ENCODE peak calls at places on chromosomes 16 and 17, in nine cellular contexts. One of them, this sample, is unnamed.

GRCh38 chr16:20321671-20322070 is 5.6 kb downstream of the GP2 start:
- DNase-seq in neural crest cell: no peak
- DNase-seq in pancreas: peak
- DNase-seq in kidney tubule cell: no peak
- DNase-seq in NCI-H748 treated with DMSO at 0.1 percent for 48 hours: no peak
- DNase-seq in skeletal muscle cell: no peak
- DNase-seq in DMS153: no peak
- DNase-seq in GM23248: no peak
- DNase-seq in stimulated activated CD8-positive, alpha-beta memory T cell treated with anti-CD3 and anti-CD28 coated beads, Interleukin-4, amount 100 ng/mL, for 4 hours: no peak
- DNase-seq in this sample: no peak

GRCh38 chr17:65604070-65604469 is 42.6 kb upstream of the AXIN2 start:
- DNase-seq in neural crest cell: no peak
- DNase-seq in pancreas: no peak
- DNase-seq in kidney tubule cell: peak
- DNase-seq in NCI-H748 treated with DMSO at 0.1 percent for 48 hours: no peak
- DNase-seq in skeletal muscle cell: no peak
- DNase-seq in DMS153: no peak
- DNase-seq in GM23248: no peak
- DNase-seq in stimulated activated CD8-positive, alpha-beta memory T cell treated with anti-CD3 and anti-CD28 coated beads, Interleukin-4, amount 100 ng/mL, for 4 hours: no peak
- DNase-seq in this sample: no peak

GRCh38 chr17:56172517-56172982 is 19.3 kb downstream of the ANKFN1 start:
- DNase-seq in neural crest cell: no peak
- DNase-seq in pancreas: no peak
- DNase-seq in kidney tubule cell: no peak
- DNase-seq in NCI-H748 treated with DMSO at 0.1 percent for 48 hours: no peak
- DNase-seq in skeletal muscle cell: no peak
- DNase-seq in DMS153: peak
- DNase-seq in GM23248: peak
- DNase-seq in stimulated activated CD8-positive, alpha-beta memory T cell treated with anti-CD3 and anti-CD28 coated beads, Interleukin-4, amount 100 ng/mL, for 4 hours: no peak
- DNase-seq in this sample: no peak

GRCh38 chr17:17108681-17109049 is 66.4 kb downstream of the MPRIP start:
- DNase-seq in neural crest cell: no peak
- DNase-seq in pancreas: peak
- DNase-seq in kidney tubule cell: no peak
- DNase-seq in NCI-H748 treated with DMSO at 0.1 percent for 48 hours: no peak
- DNase-seq in skeletal muscle cell: no peak
- DNase-seq in DMS153: peak
- DNase-seq in GM23248: peak
- DNase-seq in stimulated activated CD8-positive, alpha-beta memory T cell treated with anti-CD3 and anti-CD28 coated beads, Interleukin-4, amount 100 ng/mL, for 4 hours: no peak
- DNase-seq in this sample: peak

GRCh38 chr17:73007447-73007846 is 85.0 kb downstream of the SLC39A11 start:
- DNase-seq in neural crest cell: no peak
- DNase-seq in pancreas: no peak
- DNase-seq in kidney tubule cell: peak
- DNase-seq in NCI-H748 treated with DMSO at 0.1 percent for 48 hours: no peak
- DNase-seq in skeletal muscle cell: no peak
- DNase-seq in DMS153: no peak
- DNase-seq in GM23248: peak
- DNase-seq in stimulated activated CD8-positive, alpha-beta memory T cell treated with anti-CD3 and anti-CD28 coated beads, Interleukin-4, amount 100 ng/mL, for 4 hours: no peak
- DNase-seq in this sample: peak

GRCh38 chr16:73739049-73739769 is 557.4 kb upstream of the PSMD7 start:
- DNase-seq in neural crest cell: no peak
- DNase-seq in pancreas: no peak
- DNase-seq in kidney tubule cell: peak
- DNase-seq in NCI-H748 treated with DMSO at 0.1 percent for 48 hours: no peak
- DNase-seq in skeletal muscle cell: no peak
- DNase-seq in DMS153: no peak
- DNase-seq in GM23248: no peak
- DNase-seq in stimulated activated CD8-positive, alpha-beta memory T cell treated with anti-CD3 and anti-CD28 coated beads, Interleukin-4, amount 100 ng/mL, for 4 hours: no peak
- DNase-seq in this sample: no peak

GRCh38 chr17:8209909-8210760 is at the start of gene AURKB:
- DNase-seq in neural crest cell: peak
- DNase-seq in pancreas: peak
- DNase-seq in kidney tubule cell: peak
- DNase-seq in NCI-H748 treated with DMSO at 0.1 percent for 48 hours: peak
- DNase-seq in skeletal muscle cell: peak
- DNase-seq in DMS153: peak
- DNase-seq in GM23248: peak
- DNase-seq in stimulated activated CD8-positive, alpha-beta memory T cell treated with anti-CD3 and anti-CD28 coated beads, Interleukin-4, amount 100 ng/mL, for 4 hours: peak
- DNase-seq in this sample: peak

GRCh38 chr16:20740007-20740883 is 1.4 kb downstream of the THUMPD1 start:
- DNase-seq in neural crest cell: no peak
- DNase-seq in pancreas: no peak
- DNase-seq in kidney tubule cell: peak
- DNase-seq in NCI-H748 treated with DMSO at 0.1 percent for 48 hours: no peak
- DNase-seq in skeletal muscle cell: no peak
- DNase-seq in DMS153: no peak
- DNase-seq in GM23248: peak
- DNase-seq in stimulated activated CD8-positive, alpha-beta memory T cell treated with anti-CD3 and anti-CD28 coated beads, Interleukin-4, amount 100 ng/mL, for 4 hours: no peak
- DNase-seq in this sample: no peak

GRCh38 chr17:41060052-41060604 is at the start of gene KRTAP2-3:
- DNase-seq in neural crest cell: no peak
- DNase-seq in pancreas: no peak
- DNase-seq in kidney tubule cell: peak
- DNase-seq in NCI-H748 treated with DMSO at 0.1 percent for 48 hours: no peak
- DNase-seq in skeletal muscle cell: peak
- DNase-seq in DMS153: no peak
- DNase-seq in GM23248: peak
- DNase-seq in stimulated activated CD8-positive, alpha-beta memory T cell treated with anti-CD3 and anti-CD28 coated beads, Interleukin-4, amount 100 ng/mL, for 4 hours: no peak
- DNase-seq in this sample: no peak

GRCh38 chr17:79415909-79416308 is 194.9 kb downstream of the RBFOX3 start:
- DNase-seq in neural crest cell: no peak
- DNase-seq in pancreas: no peak
- DNase-seq in kidney tubule cell: no peak
- DNase-seq in NCI-H748 treated with DMSO at 0.1 percent for 48 hours: no peak
- DNase-seq in skeletal muscle cell: no peak
- DNase-seq in DMS153: no peak
- DNase-seq in GM23248: no peak
- DNase-seq in stimulated activated CD8-positive, alpha-beta memory T cell treated with anti-CD3 and anti-CD28 coated beads, Interleukin-4, amount 100 ng/mL, for 4 hours: no peak
- DNase-seq in this sample: no peak

GRCh38 chr16:85477801-85478363 is 135.2 kb upstream of the GSE1 start:
- DNase-seq in neural crest cell: no peak
- DNase-seq in pancreas: no peak
- DNase-seq in kidney tubule cell: no peak
- DNase-seq in NCI-H748 treated with DMSO at 0.1 percent for 48 hours: no peak
- DNase-seq in skeletal muscle cell: no peak
- DNase-seq in DMS153: no peak
- DNase-seq in GM23248: no peak
- DNase-seq in stimulated activated CD8-positive, alpha-beta memory T cell treated with anti-CD3 and anti-CD28 coated beads, Interleukin-4, amount 100 ng/mL, for 4 hours: no peak
- DNase-seq in this sample: no peak

GRCh38 chr17:63275318-63275967 is 170.7 kb downstream of the CYB561 start:
- DNase-seq in neural crest cell: no peak
- DNase-seq in pancreas: no peak
- DNase-seq in kidney tubule cell: peak
- DNase-seq in NCI-H748 treated with DMSO at 0.1 percent for 48 hours: no peak
- DNase-seq in skeletal muscle cell: peak
- DNase-seq in DMS153: no peak
- DNase-seq in GM23248: peak
- DNase-seq in stimulated activated CD8-positive, alpha-beta memory T cell treated with anti-CD3 and anti-CD28 coated beads, Interleukin-4, amount 100 ng/mL, for 4 hours: no peak
- DNase-seq in this sample: no peak

GRCh38 chr16:3536271-3536671 is 35.5 kb downstream of the CLUAP1 start:
- DNase-seq in neural crest cell: no peak
- DNase-seq in pancreas: no peak
- DNase-seq in kidney tubule cell: no peak
- DNase-seq in NCI-H748 treated with DMSO at 0.1 percent for 48 hours: no peak
- DNase-seq in skeletal muscle cell: peak
- DNase-seq in DMS153: no peak
- DNase-seq in GM23248: peak
- DNase-seq in stimulated activated CD8-positive, alpha-beta memory T cell treated with anti-CD3 and anti-CD28 coated beads, Interleukin-4, amount 100 ng/mL, for 4 hours: no peak
- DNase-seq in this sample: no peak

GRCh38 chr17:9079461-9080103 is 58.3 kb downstream of the NTN1 start:
- DNase-seq in neural crest cell: no peak
- DNase-seq in pancreas: no peak
- DNase-seq in kidney tubule cell: no peak
- DNase-seq in NCI-H748 treated with DMSO at 0.1 percent for 48 hours: no peak
- DNase-seq in skeletal muscle cell: no peak
- DNase-seq in DMS153: no peak
- DNase-seq in GM23248: no peak
- DNase-seq in stimulated activated CD8-positive, alpha-beta memory T cell treated with anti-CD3 and anti-CD28 coated beads, Interleukin-4, amount 100 ng/mL, for 4 hours: no peak
- DNase-seq in this sample: no peak

GRCh38 chr17:142876-143784 is 5.8 kb downstream of the SCGB1C2 start:
- DNase-seq in neural crest cell: peak
- DNase-seq in pancreas: peak
- DNase-seq in kidney tubule cell: no peak
- DNase-seq in NCI-H748 treated with DMSO at 0.1 percent for 48 hours: no peak
- DNase-seq in skeletal muscle cell: no peak
- DNase-seq in DMS153: no peak
- DNase-seq in GM23248: no peak
- DNase-seq in stimulated activated CD8-positive, alpha-beta memory T cell treated with anti-CD3 and anti-CD28 coated beads, Interleukin-4, amount 100 ng/mL, for 4 hours: no peak
- DNase-seq in this sample: no peak

GRCh38 chr17:63785556-63785955 is 11.6 kb downstream of the DDX42 start:
- DNase-seq in neural crest cell: no peak
- DNase-seq in pancreas: no peak
- DNase-seq in kidney tubule cell: peak
- DNase-seq in NCI-H748 treated with DMSO at 0.1 percent for 48 hours: no peak
- DNase-seq in skeletal muscle cell: no peak
- DNase-seq in DMS153: no peak
- DNase-seq in GM23248: peak
- DNase-seq in stimulated activated CD8-positive, alpha-beta memory T cell treated with anti-CD3 and anti-CD28 coated beads, Interleukin-4, amount 100 ng/mL, for 4 hours: no peak
- DNase-seq in this sample: no peak

GRCh38 chr16:50246299-50247122 is 19.8 kb upstream of the ADCY7 start:
- DNase-seq in neural crest cell: peak
- DNase-seq in pancreas: no peak
- DNase-seq in kidney tubule cell: peak
- DNase-seq in NCI-H748 treated with DMSO at 0.1 percent for 48 hours: no peak
- DNase-seq in skeletal muscle cell: no peak
- DNase-seq in DMS153: no peak
- DNase-seq in GM23248: peak
- DNase-seq in stimulated activated CD8-positive, alpha-beta memory T cell treated with anti-CD3 and anti-CD28 coated beads, Interleukin-4, amount 100 ng/mL, for 4 hours: no peak
- DNase-seq in this sample: no peak

GRCh38 chr17:38352245-38353083 is 820 bp downstream of the SOCS7 start:
- DNase-seq in neural crest cell: peak
- DNase-seq in pancreas: peak
- DNase-seq in kidney tubule cell: peak
- DNase-seq in NCI-H748 treated with DMSO at 0.1 percent for 48 hours: no peak
- DNase-seq in skeletal muscle cell: no peak
- DNase-seq in DMS153: no peak
- DNase-seq in GM23248: peak
- DNase-seq in stimulated activated CD8-positive, alpha-beta memory T cell treated with anti-CD3 and anti-CD28 coated beads, Interleukin-4, amount 100 ng/mL, for 4 hours: no peak
- DNase-seq in this sample: peak